ENCODE peak calls at places on chromosomes 2 and 18, in five cellular contexts. Q is uterus, V is H9, F is Right ventricle myocardium inferior, U is GM13976. B is an unnamed sample.

GRCh38 chr2:74304332-74305148 is 38.7 kb downstream of the SLC4A5 start:
- DNase-seq in U (no peak), Q (no peak), V (no peak), F (no peak), B (no peak)

GRCh38 chr2:44902178-44902577 is 39.3 kb upstream of the SIX3 start:
- DNase-seq in V (no peak), U (no peak), F (no peak), Q (no peak), B (no peak)

GRCh38 chr2:67216881-67217280 is 180.3 kb upstream of the ETAA1 start:
- DNase-seq in V (no peak), U (no peak), Q (no peak), F (no peak), B (no peak)

GRCh38 chr2:109129356-109129920 is 433 bp downstream of the SH3RF3 start:
- DNase-seq in U (peak; percentile 52), F (peak; percentile 78), V (no peak), Q (no peak), B (no peak)

GRCh38 chr18:9835112-9835755 is 50.5 kb upstream of the TXNDC2 start:
- DNase-seq in U (no peak), Q (no peak), F (no peak), V (peak; percentile 72), B (no peak)

GRCh38 chr2:178157574-178157973 is 36.7 kb upstream of the OSBPL6 start:
- DNase-seq in V (no peak), U (no peak), F (no peak), Q (no peak), B (no peak)

GRCh38 chr18:77205769-77206168 is 43.9 kb upstream of the GALR1 start:
- DNase-seq in Q (no peak), V (no peak), F (no peak), U (no peak), B (no peak)

GRCh38 chr2:203583696-203584095 is 48.6 kb upstream of the RAPH1 start:
- DNase-seq in F (no peak), Q (no peak), U (no peak), V (no peak), B (no peak)

GRCh38 chr2:100857915-100858314 is 38.0 kb downstream of the NPAS2 start:
- DNase-seq in U (no peak), Q (no peak), F (no peak), V (no peak), B (no peak)

GRCh38 chr2:190340369-190340768 is 3.0 kb upstream of the INPP1 start:
- DNase-seq in F (no peak), Q (no peak), U (no peak), V (peak; percentile 72), B (no peak)

GRCh38 chr18:45122510-45122909 is 441.8 kb downstream of the SETBP1 start:
- DNase-seq in V (no peak), U (no peak), Q (no peak), F (no peak), B (no peak)